ENCODE peak calls at places on chromosomes 13 and 19, in six cellular contexts. E is brain microvascular endothelial cell, B is lower lobe of right lung, J is mammary epithelial cell, W is sigmoid colon, Q is neural progenitor cell. G is an unnamed sample.

GRCh38 chr19:16368385-16369305 is 44.0 kb downstream of the KLF2 start:
- DNase-seq in B (peak), W (peak), Q (no peak), E (no peak), J (no peak), G (no peak)

GRCh38 chr13:40328091-40328490 is 338.4 kb downstream of the FOXO1 start:
- DNase-seq in E (no peak), J (no peak), W (no peak), B (no peak), Q (no peak), G (no peak)

GRCh38 chr19:9912551-9913236 is 23.6 kb downstream of the OLFM2 start:
- DNase-seq in E (no peak), W (no peak), J (no peak), Q (no peak), B (no peak), G (no peak)

GRCh38 chr13:80430561-80430960 is 89.6 kb upstream of the SPRY2 start:
- DNase-seq in B (no peak), Q (no peak), J (no peak), E (no peak), W (no peak), G (no peak)

GRCh38 chr13:40534456-40534855 is 132.0 kb downstream of the FOXO1 start:
- DNase-seq in B (no peak), W (no peak), Q (no peak), J (no peak), E (no peak), G (no peak)

GRCh38 chr19:57363734-57364181 is 407 bp downstream of the TRAPPC2B start:
- DNase-seq in W (no peak), E (peak), B (no peak), J (no peak), Q (no peak), G (no peak)

GRCh38 chr13:39110518-39111097 is 72.4 kb downstream of the NHLRC3 start:
- DNase-seq in J (no peak), Q (no peak), W (no peak), E (no peak), B (no peak), G (no peak)

GRCh38 chr19:5059191-5059579 is 90.3 kb downstream of the KDM4B start:
- DNase-seq in W (no peak), J (no peak), E (no peak), Q (peak), B (no peak), G (no peak)

GRCh38 chr13:26202365-26202972 is 19.6 kb downstream of the RNF6 start:
- DNase-seq in W (no peak), E (no peak), Q (no peak), J (no peak), B (no peak), G (no peak)

GRCh38 chr13:104580931-104581330 is 1514.7 kb upstream of the SLC10A2 start:
- DNase-seq in E (no peak), B (no peak), J (no peak), W (no peak), Q (no peak), G (no peak)

GRCh38 chr13:84431646-84432045 is 549.4 kb upstream of the SLITRK1 start:
- DNase-seq in W (no peak), B (no peak), J (peak), E (no peak), Q (no peak), G (no peak)

GRCh38 chr13:109784590-109785140 is 1.7 kb downstream of the IRS2 start:
- DNase-seq in W (peak), B (peak), Q (peak), E (peak), J (peak), G (peak)

GRCh38 chr13:63497601-63498000 is 2082.0 kb upstream of the PCDH20 start:
- DNase-seq in J (no peak), B (no peak), E (no peak), Q (no peak), W (no peak), G (no peak)

GRCh38 chr19:18176367-18177310 is 3.0 kb downstream of the IFI30 start:
- DNase-seq in J (no peak), W (no peak), B (no peak), Q (no peak), E (no peak), G (no peak)

GRCh38 chr13:110275931-110276552 is 30.9 kb downstream of the COL4A1 start:
- DNase-seq in W (peak), J (no peak), E (no peak), Q (no peak), B (no peak), G (no peak)

GRCh38 chr13:87878706-87879105 is 207.5 kb downstream of the SLITRK5 start:
- DNase-seq in J (no peak), W (no peak), B (no peak), Q (no peak), E (no peak), G (no peak)

GRCh38 chr13:110560606-110561334 is 752 bp downstream of the RAB20 start:
- DNase-seq in W (peak), J (peak), E (peak), Q (peak), B (no peak), G (no peak)

GRCh38 chr13:68019901-68020300 is 789.8 kb upstream of the PCDH9 start:
- DNase-seq in Q (no peak), W (no peak), E (no peak), B (no peak), J (no peak), G (no peak)

GRCh38 chr13:39038569-39038898 is 278 bp downstream of the NHLRC3 start:
- DNase-seq in J (peak), Q (no peak), E (no peak), W (no peak), B (no peak), G (no peak)

GRCh38 chr13:100644328-100644727 is 30.3 kb downstream of the TMTC4 start:
- DNase-seq in Q (no peak), W (no peak), E (no peak), J (no peak), B (no peak), G (no peak)

GRCh38 chr19:752652-753517 is 2.0 kb downstream of the MISP start:
- DNase-seq in B (peak), J (peak), W (peak), Q (no peak), E (peak), G (peak)

GRCh38 chr13:22812793-22813192 is 368.0 kb upstream of the SGCG start:
- DNase-seq in J (no peak), Q (no peak), W (no peak), B (no peak), E (no peak), G (no peak)

GRCh38 chr19:2841858-2842574 is 741 bp downstream of the ZNF555 start:
- DNase-seq in Q (peak), J (no peak), W (no peak), E (no peak), B (no peak), G (no peak)

GRCh38 chr13:53151692-53152421 is 123.2 kb downstream of the OLFM4 start:
- DNase-seq in W (no peak), Q (peak), E (peak), J (no peak), B (no peak), G (no peak)

GRCh38 chr13:38395505-38395803 is 45.8 kb downstream of the UFM1 start:
- DNase-seq in Q (no peak), E (no peak), J (peak), B (no peak), W (no peak), G (no peak)

GRCh38 chr19:46787331-46788100 is 878 bp downstream of the SLC1A5 start:
- DNase-seq in B (peak), E (peak), W (peak), J (peak), Q (peak), G (no peak)

GRCh38 chr13:27791901-27792392 is 336 bp upstream of the GSX1 start:
- DNase-seq in B (no peak), W (no peak), Q (no peak), J (no peak), E (no peak), G (no peak)

GRCh38 chr19:583198-583967 is 6.3 kb upstream of the HCN2 start:
- DNase-seq in W (no peak), E (no peak), B (no peak), Q (no peak), J (no peak), G (no peak)

GRCh38 chr13:43005460-43006236 is 13.6 kb upstream of the EPSTI1 start:
- DNase-seq in Q (no peak), B (no peak), E (no peak), W (no peak), J (no peak), G (no peak)

GRCh38 chr13:26618726-26619125 is 61.2 kb downstream of the WASF3 start:
- DNase-seq in J (no peak), B (no peak), E (no peak), W (no peak), Q (no peak), G (no peak)

GRCh38 chr19:16897572-16898056 is 8.8 kb downstream of the F2RL3 start:
- DNase-seq in J (no peak), E (no peak), Q (no peak), W (no peak), B (peak), G (no peak)

GRCh38 chr13:100818706-100819105 is 144.1 kb upstream of the TMTC4 start:
- DNase-seq in Q (no peak), J (no peak), W (peak), E (no peak), B (no peak), G (no peak)

GRCh38 chr19:2869618-2870017 is 2.5 kb downstream of the ZNF556 start:
- DNase-seq in E (no peak), Q (no peak), B (no peak), J (no peak), W (no peak), G (no peak)

GRCh38 chr13:31703780-31704179 is 35.5 kb upstream of the RXFP2 start:
- DNase-seq in Q (no peak), E (no peak), W (no peak), J (no peak), B (no peak), G (no peak)

GRCh38 chr13:31697290-31697689 is 42.0 kb upstream of the RXFP2 start:
- DNase-seq in J (peak), E (no peak), W (no peak), Q (no peak), B (no peak), G (no peak)

DNA sequence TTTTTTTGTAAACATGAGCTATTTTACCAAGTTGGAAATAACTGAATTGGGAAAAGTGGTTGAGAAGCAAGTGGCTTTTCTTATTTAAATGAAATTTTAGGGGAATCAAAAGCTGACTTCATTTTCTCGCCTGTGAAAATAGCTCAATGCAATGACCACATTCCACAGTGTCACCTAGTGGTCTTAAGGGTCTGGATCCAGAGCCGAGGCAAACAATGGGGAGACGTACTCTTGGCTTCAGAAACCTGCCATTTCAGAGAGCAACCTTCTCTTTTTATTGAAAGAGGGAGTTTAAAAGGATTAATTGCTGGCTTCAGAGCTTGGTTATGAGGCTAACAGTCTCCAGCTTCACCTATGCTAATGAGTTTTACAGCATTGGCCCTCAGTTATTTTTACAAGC is 39.7 kb upstream of the RXFP2 start:
- DNase-seq in Q (peak), W (no peak), B (no peak), E (no peak), J (no peak), G (no peak)
- TF ChIP-seq CTCF in Q (peak), W (no peak), B (no peak), E (peak), J (no peak), G (no peak)

DNA sequence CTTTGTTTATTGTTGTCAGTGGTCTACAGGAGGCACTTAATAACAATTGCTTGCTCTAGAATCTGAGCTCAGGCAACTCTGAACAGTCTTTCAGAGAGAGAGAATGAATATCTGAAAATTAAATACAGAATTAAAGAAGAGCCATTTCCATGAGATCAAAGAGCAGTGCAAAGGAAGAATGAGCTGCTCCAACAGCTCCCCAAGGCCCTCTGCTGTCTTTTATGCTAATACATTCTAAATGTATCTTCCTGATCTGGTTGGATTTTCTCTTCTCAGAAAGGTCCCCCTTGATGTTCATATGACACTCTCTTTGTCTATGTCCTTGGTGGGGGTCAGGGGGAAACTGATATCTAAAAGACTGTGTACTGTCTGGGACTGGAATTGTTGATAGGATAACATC is 1029.6 kb downstream of the PCDH9 start:
- DNase-seq in E (peak), Q (no peak), W (no peak), J (no peak), B (no peak), G (no peak)
- TF ChIP-seq CTCF in E (peak), Q (no peak), W (no peak), J (no peak), B (no peak), G (no peak)

GRCh38 chr19:29262085-29262484 is 49.1 kb upstream of the UQCRFS1 start:
- DNase-seq in E (no peak), B (no peak), W (no peak), J (no peak), Q (no peak), G (no peak)

GRCh38 chr19:29259867-29260281 is 46.9 kb upstream of the UQCRFS1 start:
- DNase-seq in Q (no peak), E (no peak), W (no peak), B (no peak), J (no peak), G (no peak)

GRCh38 chr19:29259153-29259552 is 46.2 kb upstream of the UQCRFS1 start:
- DNase-seq in Q (peak), J (no peak), B (no peak), E (no peak), W (no peak), G (no peak)

GRCh38 chr19:29263305-29264080 is 50.5 kb upstream of the UQCRFS1 start:
- DNase-seq in J (peak), E (peak), W (no peak), B (no peak), Q (peak), G (no peak)

DNA sequence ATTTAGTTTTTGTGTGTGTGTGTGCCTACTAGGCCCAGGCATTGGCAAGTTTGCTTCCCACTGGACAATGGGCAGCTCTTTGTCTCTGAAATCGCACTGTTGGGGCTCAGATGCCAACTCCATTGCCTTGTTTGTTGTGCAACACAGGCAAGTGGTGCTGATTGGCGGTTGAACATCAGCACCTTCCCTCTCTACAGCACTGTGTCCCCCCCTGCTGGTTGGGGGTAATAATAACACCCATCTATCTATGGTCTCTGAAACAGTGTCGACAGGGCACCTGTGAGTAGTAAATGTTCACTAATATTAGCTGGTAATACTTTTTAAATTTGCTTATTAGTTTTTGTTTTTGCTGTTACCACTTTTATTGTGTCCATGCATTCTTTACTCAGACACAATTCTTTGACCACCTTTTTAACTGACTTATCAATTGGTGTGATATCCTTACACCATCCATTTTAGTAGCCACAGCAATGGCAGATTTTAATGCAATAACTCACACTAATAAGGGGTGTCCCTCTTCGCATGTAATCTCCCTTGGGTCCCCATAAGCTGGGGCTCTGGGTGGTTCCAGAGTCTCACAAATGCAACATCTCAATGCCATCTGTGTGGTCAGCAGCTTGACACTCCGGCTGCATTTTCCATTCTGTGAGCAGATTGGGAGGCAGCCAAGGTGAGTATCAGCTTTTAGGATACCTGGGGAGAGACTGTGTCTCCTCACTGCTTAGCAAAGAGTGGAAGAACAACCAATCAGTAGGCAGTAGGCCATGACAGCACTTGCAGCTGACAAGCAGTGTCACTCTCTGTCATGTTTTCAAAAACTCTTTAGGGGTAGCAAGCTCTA is 47.7 kb upstream of the UQCRFS1 start:
- DNase-seq in B (no peak), J (no peak), E (no peak), W (no peak), Q (peak), G (no peak)
- TF ChIP-seq CTCF in B (peak), J (no peak), E (peak), W (no peak), Q (peak), G (peak)

GRCh38 chr19:11286312-11286974 is 9.5 kb upstream of the TSPAN16 start:
- DNase-seq in Q (no peak), W (no peak), B (no peak), E (peak), J (no peak), G (no peak)
- TF ChIP-seq CTCF in Q (no peak), W (peak), B (peak), E (peak), J (no peak), G (no peak)

G was measured in CD14-positive monocyte.